ENCODE peak calls at places on chromosomes 7 and 10, in nine cellular contexts. R is AG10803; B is CD4-positive, alpha-beta T cell; N is lower leg skin; Y is AG09309; I is neural crest cell; Z is Calu3; G is mucosa of descending colon; E is AG09319. X is an unnamed sample.

GRCh38 chr10:60865198-60865783 is 78.7 kb downstream of the RHOBTB1 start:
- DNase-seq in R (no peak), B (no peak), N (no peak), Y (no peak), I (no peak), Z (no peak), G (no peak), E (no peak), X (no peak)

GRCh38 chr7:106772655-106773108 is 92.4 kb upstream of the PIK3CG start:
- DNase-seq in R (peak; percentile 65), B (no peak), N (no peak), Y (peak; percentile 47), I (no peak), Z (no peak), G (no peak), E (peak; percentile 30), X (no peak)

GRCh38 chr7:104862719-104863118 is 151.3 kb upstream of the KMT2E start:
- DNase-seq in R (no peak), B (no peak), N (no peak), Y (no peak), I (peak; percentile 28), Z (no peak), G (no peak), E (no peak), X (no peak)

GRCh38 chr7:88219781-88220747 is at the start of gene SRI:
- DNase-seq in R (peak; percentile 83), B (peak; percentile 89), N (peak; percentile 68), Y (peak; percentile 31), I (peak; percentile 83), Z (peak; percentile 90), G (peak; percentile 91), E (peak; percentile 54), X (peak; percentile 76)

GRCh38 chr7:98077762-98078161 is 28.9 kb upstream of the LMTK2 start:
- DNase-seq in R (no peak), B (no peak), N (no peak), Y (no peak), I (no peak), Z (no peak), G (no peak), E (no peak), X (no peak)

GRCh38 chr10:110488124-110488681 is 9.5 kb upstream of the DUSP5 start:
- DNase-seq in R (peak; percentile 38), B (no peak), N (no peak), Y (no peak), I (no peak), Z (no peak), G (no peak), E (no peak), X (no peak)

GRCh38 chr10:121289800-121290199 is 308.4 kb downstream of the FGFR2 start:
- DNase-seq in R (no peak), B (no peak), N (no peak), Y (no peak), I (no peak), Z (no peak), G (no peak), E (no peak), X (no peak)

GRCh38 chr7:81161459-81162075 is 242.7 kb upstream of the SEMA3C start:
- DNase-seq in R (peak; percentile 96), B (no peak), N (peak; percentile 62), Y (peak; percentile 93), I (no peak), Z (peak; percentile 24), G (no peak), E (peak; percentile 70), X (no peak)

GRCh38 chr10:88063861-88064521 is 200.6 kb downstream of the PTEN start:
- DNase-seq in R (peak; percentile 23), B (no peak), N (peak; percentile 29), Y (no peak), I (no peak), Z (no peak), G (no peak), E (no peak), X (no peak)

GRCh38 chr10:26290236-26290635 is 73.7 kb downstream of the GAD2 start:
- DNase-seq in R (no peak), B (no peak), N (no peak), Y (no peak), I (no peak), Z (no peak), G (no peak), E (no peak), X (no peak)

GRCh38 chr7:143477501-143478150 is at the start of gene TAS2R41:
- DNase-seq in R (no peak), B (no peak), N (no peak), Y (no peak), I (no peak), Z (no peak), G (peak; percentile 50), E (no peak), X (no peak)

GRCh38 chr10:101658910-101659309 is 36.1 kb downstream of the FBXW4 start:
- DNase-seq in R (no peak), B (no peak), N (no peak), Y (no peak), I (no peak), Z (no peak), G (no peak), E (no peak), X (no peak)

GRCh38 chr10:118054383-118054782 is 7.6 kb upstream of the RAB11FIP2 start:
- DNase-seq in R (no peak), B (no peak), N (no peak), Y (no peak), I (no peak), Z (no peak), G (no peak), E (no peak), X (no peak)

GRCh38 chr10:73953665-73954064 is 42.7 kb downstream of the PLAU start:
- DNase-seq in R (peak; percentile 95), B (no peak), N (no peak), Y (peak; percentile 62), I (no peak), Z (no peak), G (no peak), E (no peak), X (no peak)

GRCh38 chr10:86899128-86899527 is 58.3 kb downstream of the MMRN2 start:
- DNase-seq in R (no peak), B (no peak), N (no peak), Y (no peak), I (no peak), Z (no peak), G (no peak), E (no peak), X (no peak)

GRCh38 chr10:20481054-20481453 is 416.1 kb downstream of the NEBL start:
- DNase-seq in R (no peak), B (no peak), N (no peak), Y (no peak), I (no peak), Z (no peak), G (no peak), E (no peak), X (no peak)

GRCh38 chr10:118698421-118698820 is 56.3 kb downstream of the CACUL1 start:
- DNase-seq in R (no peak), B (peak; percentile 82), N (peak; percentile 21), Y (no peak), I (no peak), Z (peak; percentile 66), G (peak; percentile 21), E (no peak), X (no peak)

GRCh38 chr7:3650844-3651243 is 349.8 kb downstream of the SDK1 start:
- DNase-seq in R (no peak), B (no peak), N (no peak), Y (no peak), I (no peak), Z (no peak), G (no peak), E (no peak), X (no peak)

GRCh38 chr7:22890773-22891172 is 68.1 kb upstream of the TOMM7 start:
- DNase-seq in R (no peak), B (no peak), N (no peak), Y (no peak), I (no peak), Z (no peak), G (no peak), E (no peak), X (no peak)

GRCh38 chr10:84542552-84542951 is 214.2 kb downstream of the CCSER2 start:
- DNase-seq in R (no peak), B (no peak), N (no peak), Y (no peak), I (no peak), Z (no peak), G (no peak), E (no peak), X (no peak)
- TF ChIP-seq CTCF in R (no peak), B (no peak), N (no peak), Y (no peak), I (no peak), Z (no peak), G (no peak), E (no peak), X (no peak)

DNA sequence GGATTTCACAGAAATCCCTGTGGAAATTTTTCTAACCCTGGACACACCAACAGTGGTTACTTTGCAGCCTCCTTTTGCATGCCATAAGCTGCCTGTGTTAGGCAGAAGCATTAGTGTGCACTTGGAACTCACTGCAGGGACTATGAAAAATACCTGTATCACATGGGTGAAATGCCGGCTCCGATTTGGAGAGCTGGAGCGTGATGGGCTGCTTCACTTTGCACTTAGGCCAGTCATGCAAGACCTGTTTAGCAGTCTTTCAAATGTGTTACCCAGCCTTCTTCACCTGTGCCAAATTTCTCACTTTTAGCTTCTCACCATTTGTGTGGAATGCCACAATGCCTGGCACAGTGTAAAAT is 11.3 kb downstream of the NCOA4 start:
- DNase-seq in R (no peak), B (no peak), N (no peak), Y (no peak), I (no peak), Z (no peak), G (no peak), E (no peak), X (no peak)
- TF ChIP-seq CTCF in R (no peak), B (no peak), N (no peak), Y (no peak), I (no peak), Z (no peak), G (no peak), E (no peak), X (no peak)

GRCh38 chr7:44131173-44132009 is 8.0 kb upstream of the POLD2 start:
- DNase-seq in R (no peak), B (no peak), N (no peak), Y (no peak), I (no peak), Z (no peak), G (no peak), E (no peak), X (no peak)
- TF ChIP-seq CTCF in R (peak; percentile 39), B (no peak), N (no peak), Y (peak; percentile 57), I (peak; percentile 37), Z (no peak), G (no peak), E (peak; percentile 37), X (no peak)

DNA sequence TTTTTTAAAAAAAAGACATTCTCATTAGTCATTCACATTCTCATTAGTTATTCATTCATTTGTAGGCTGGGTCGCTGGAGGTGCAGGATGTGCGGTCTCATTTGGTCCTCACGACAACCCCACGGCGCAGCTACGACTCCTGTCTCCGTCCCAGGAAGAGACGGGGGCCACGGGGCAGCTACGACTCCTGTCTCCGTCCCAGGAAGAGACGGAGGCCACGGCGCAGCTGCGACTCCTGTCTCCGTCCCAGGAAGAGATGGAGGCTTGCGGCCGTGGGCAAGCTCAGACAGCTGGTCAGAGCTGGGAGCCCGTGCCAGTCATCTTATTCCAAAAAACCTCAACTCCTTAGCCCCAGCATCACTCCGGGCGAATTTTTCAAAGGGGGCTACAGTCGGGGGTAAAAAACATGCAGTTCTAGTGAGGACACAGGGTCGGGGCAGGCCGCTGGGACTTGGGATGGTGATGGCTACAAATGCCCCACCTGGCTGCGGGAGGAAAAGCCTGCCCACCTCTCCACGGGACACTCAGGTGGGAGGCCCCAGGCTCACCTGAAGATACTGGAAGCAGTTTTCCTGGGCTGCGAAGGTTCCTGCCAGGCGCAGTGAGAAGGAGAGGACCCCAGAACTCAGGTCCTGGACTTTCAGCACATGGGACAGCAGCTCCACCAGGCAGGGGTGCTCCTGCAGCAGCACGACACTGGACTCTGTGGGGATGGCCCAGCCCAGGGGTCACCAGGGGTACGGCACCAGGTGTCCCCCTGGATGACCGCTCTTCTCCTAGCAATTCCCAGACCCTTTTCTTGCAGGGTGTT is 8.3 kb downstream of the BRAT1 start:
- DNase-seq in R (no peak), B (no peak), N (no peak), Y (no peak), I (no peak), Z (no peak), G (no peak), E (no peak), X (no peak)
- TF ChIP-seq CTCF in R (no peak), B (no peak), N (no peak), Y (no peak), I (no peak), Z (no peak), G (no peak), E (no peak), X (no peak)